ENCODE peak calls at places on chromosomes 6 and 20, in four cellular contexts. L is Calu3, T is pancreas, R is cardiac muscle cell. K is an unnamed sample.

GRCh38 chr6:150079604-150080003 is 10.7 kb upstream of the ULBP3 start:
- DNase-seq in L (no peak), T (no peak), R (no peak), K (no peak)

GRCh38 chr6:153032255-153032882 is 29.9 kb upstream of the MTRF1L start:
- DNase-seq in L (no peak), T (no peak), R (peak), K (no peak)

GRCh38 chr6:35775031-35775430 is 1.4 kb upstream of the CLPSL2 start:
- DNase-seq in L (no peak), T (no peak), R (no peak), K (no peak)

GRCh38 chr20:36273414-36274247 is 32.5 kb upstream of the DLGAP4 start:
- DNase-seq in L (peak), T (no peak), R (no peak), K (no peak)

GRCh38 chr6:69729870-69730449 is 66.8 kb downstream of the LMBRD1 start:
- DNase-seq in L (no peak), T (no peak), R (peak), K (no peak)

GRCh38 chr6:167455371-167455770 is 130.5 kb downstream of the TTLL2 start:
- DNase-seq in L (no peak), T (no peak), R (no peak), K (no peak)

GRCh38 chr6:166365221-166365620 is 17.5 kb downstream of the MPC1 start:
- DNase-seq in L (no peak), T (no peak), R (no peak), K (no peak)

GRCh38 chr6:108287373-108287772 is 7.5 kb upstream of the AFG1L start:
- DNase-seq in L (no peak), T (no peak), R (no peak), K (no peak)

GRCh38 chr20:48476854-48477253 is 350.9 kb downstream of the PREX1 start:
- DNase-seq in L (no peak), T (no peak), R (no peak), K (no peak)

GRCh38 chr6:69378326-69378725 is 418.5 kb downstream of the LMBRD1 start:
- DNase-seq in L (no peak), T (no peak), R (no peak), K (no peak)

GRCh38 chr6:1117530-1118286 is 194.2 kb upstream of the FOXQ1 start:
- DNase-seq in L (no peak), T (no peak), R (no peak), K (no peak)

GRCh38 chr20:59010995-59011873 is 4.2 kb upstream of the CTSZ start:
- DNase-seq in L (peak), T (peak), R (no peak), K (no peak)

GRCh38 chr20:61437280-61438206 is 185.5 kb downstream of the CDH4 start:
- DNase-seq in L (no peak), T (no peak), R (peak), K (no peak)

GRCh38 chr20:47677314-47678129 is 107.8 kb downstream of the SULF2 start:
- DNase-seq in L (peak), T (peak), R (peak), K (no peak)

GRCh38 chr6:158869010-158869603 is 49.9 kb upstream of the EZR start:
- DNase-seq in L (no peak), T (no peak), R (no peak), K (no peak)

GRCh38 chr20:45229264-45230056 is 8.3 kb downstream of the SEMG2 start:
- DNase-seq in L (peak), T (peak), R (no peak), K (peak)

GRCh38 chr20:19492937-19493336 is 265.1 kb upstream of the RIN2 start:
- DNase-seq in L (no peak), T (no peak), R (no peak), K (no peak)

GRCh38 chr6:136822379-136823127 is at the start of gene PEX7:
- DNase-seq in L (peak), T (peak), R (peak), K (peak)
- TF ChIP-seq CTCF in L (peak), T (peak), R (peak), K (peak)

GRCh38 chr6:44620922-44621321 is 233.4 kb downstream of the CDC5L start:
- DNase-seq in L (no peak), T (no peak), R (no peak), K (no peak)
- TF ChIP-seq CTCF in L (no peak), T (no peak), R (no peak), K (no peak)

GRCh38 chr6:24994812-24995211 is 59.1 kb upstream of the RIPOR2 start:
- DNase-seq in L (no peak), T (no peak), R (no peak), K (no peak)
- TF ChIP-seq CTCF in L (no peak), T (no peak), R (no peak), K (no peak)

DNA sequence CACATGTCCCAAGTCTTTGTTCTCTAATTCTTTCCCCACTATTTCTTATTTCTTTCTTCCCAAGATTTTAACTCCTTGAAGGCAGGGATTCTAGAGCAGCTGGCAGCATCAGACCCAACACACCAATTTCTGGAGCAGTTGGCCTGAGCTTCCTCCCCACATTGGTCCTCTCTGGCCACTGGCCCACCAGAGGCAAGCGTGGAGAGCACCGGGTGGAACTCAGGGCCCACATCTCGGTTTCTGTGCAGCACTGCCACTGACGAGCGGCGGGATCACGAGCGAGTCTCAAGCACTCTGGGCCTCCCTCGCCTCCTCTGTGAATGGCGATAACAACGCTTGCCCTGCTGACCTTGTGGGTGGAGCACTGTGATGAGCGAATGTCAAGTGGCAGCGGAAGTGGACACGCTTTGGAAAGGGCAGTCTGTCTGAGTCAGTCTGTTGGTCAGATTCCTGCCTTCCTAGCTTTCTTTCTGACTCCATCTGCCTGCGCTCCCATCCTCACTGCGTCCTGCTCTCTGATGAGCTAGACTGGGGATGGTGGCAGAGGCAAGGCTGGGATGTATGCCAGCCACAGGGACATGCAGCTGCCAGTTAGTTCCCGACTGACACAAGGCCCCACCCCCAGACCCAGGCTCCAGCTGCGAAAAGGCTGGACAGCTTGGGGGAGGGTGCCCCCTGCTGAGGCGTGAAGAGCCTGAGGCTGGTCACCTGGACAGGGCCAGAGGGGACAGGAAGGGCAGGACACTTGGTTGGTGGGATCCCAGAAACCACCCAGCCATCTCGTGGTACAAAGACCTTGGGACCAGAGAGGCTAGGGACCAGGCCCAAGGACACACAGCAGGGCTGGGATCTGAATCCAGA is 4.5 kb upstream of the SPDEF start:
- DNase-seq in L (peak), T (no peak), R (peak), K (no peak)
- TF ChIP-seq CTCF in L (no peak), T (no peak), R (peak), K (no peak)

DNA sequence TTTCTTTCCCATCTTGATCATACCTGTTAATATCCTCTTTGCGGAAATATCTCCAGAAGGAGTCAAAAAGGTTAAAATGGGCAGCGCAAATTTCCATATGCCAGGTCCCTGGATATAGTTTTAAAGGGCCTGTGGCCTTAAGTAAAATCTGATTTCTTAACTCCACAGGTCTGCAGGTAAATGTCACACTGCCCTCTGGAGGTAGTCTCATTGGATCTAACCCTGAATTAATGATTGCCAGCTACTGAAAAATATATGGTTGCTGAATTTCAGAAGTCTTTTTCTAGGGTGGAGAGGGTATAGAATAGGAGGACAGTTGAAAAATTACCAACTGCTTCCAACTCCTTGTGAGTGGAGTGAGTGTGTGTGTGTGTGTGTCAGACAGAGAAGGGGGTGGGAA is 8.5 kb downstream of the MOXD1 start:
- DNase-seq in L (peak), T (no peak), R (no peak), K (no peak)
- TF ChIP-seq CTCF in L (peak), T (no peak), R (peak), K (no peak)

GRCh38 chr20:64196831-64197418 is 32.7 kb downstream of the MYT1 start:
- DNase-seq in L (no peak), T (no peak), R (no peak), K (no peak)
- TF ChIP-seq CTCF in L (no peak), T (no peak), R (no peak), K (no peak)

GRCh38 chr6:3259491-3259958 is 778 bp downstream of the PSMG4 start:
- DNase-seq in L (peak), T (peak), R (peak), K (no peak)
- TF ChIP-seq CTCF in L (no peak), T (no peak), R (no peak), K (no peak)

GRCh38 chr6:32622545-32623401 is 14.4 kb upstream of the HLA-DQA1 start:
- DNase-seq in L (peak), T (no peak), R (peak), K (peak)
- TF ChIP-seq CTCF in L (no peak), T (no peak), R (peak), K (peak)

DNA sequence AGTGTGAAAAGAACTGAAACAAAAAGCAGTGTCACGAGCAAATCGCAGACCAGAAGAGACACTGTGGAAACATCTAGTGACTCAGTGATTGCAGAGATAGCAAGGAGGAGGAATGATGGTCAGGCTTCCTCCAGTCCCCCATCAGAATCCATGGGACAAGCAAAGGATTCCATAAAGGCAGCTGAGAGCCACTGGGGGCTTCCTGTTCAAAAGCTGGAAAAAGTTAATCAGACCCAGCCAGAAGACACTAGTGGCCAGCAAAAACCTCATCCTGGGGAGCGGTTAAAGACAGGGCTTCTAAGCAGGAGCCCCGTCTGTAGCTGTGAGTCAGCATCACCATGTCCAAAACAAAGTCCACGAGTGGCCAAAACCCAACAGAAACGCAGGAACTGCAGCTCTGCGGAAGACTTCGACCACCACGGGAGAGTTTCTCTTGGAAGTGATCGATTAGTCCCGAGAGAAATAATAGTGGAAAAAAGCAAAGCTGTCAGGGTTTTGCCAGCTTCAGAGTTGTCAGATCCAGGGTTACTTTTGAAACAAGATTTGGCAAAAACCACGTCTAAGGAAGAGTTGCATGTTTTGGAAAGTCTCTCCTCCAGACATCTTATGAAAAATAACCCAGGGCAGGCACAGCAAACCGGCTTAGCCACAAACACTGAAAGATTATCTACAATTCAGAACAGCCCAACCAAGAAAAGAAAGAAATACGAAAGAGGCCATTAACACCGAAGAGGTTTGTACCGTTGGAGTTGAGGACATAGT is 51.0 kb downstream of the JAG1 start:
- DNase-seq in L (no peak), T (no peak), R (no peak), K (no peak)
- TF ChIP-seq CTCF in L (no peak), T (no peak), R (no peak), K (no peak)

DNA sequence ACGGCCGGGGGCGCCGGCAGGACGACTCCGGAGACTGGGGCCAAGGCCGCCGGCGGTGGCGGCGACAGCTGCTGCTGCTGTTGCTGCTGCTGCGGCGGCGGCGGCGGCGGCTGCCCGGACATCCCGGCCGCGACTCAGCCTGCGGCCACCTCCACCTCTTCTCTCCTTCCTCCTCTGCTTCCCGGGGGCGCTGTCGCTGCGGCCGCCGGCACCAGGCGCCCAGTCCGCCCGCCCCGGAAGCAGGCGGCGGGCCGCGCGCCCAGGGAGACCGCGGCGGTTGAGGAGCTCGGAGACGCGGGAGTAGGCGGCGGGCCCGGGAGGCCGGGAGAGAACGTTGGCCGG is 280 bp downstream of the RANBP9 start:
- DNase-seq in L (no peak), T (no peak), R (no peak), K (no peak)
- TF ChIP-seq CTCF in L (no peak), T (no peak), R (no peak), K (peak)